ENCODE peak calls at places on chromosomes 3 and 15, in nine cellular contexts. V is endothelial cell, K is heart left ventricle, R is WTC11, E is psoas muscle, U is bronchial epithelial cell, O is coronary artery, Y is foreskin fibroblast, B is kidney epithelial cell. D is an unnamed sample.

GRCh38 chr3:177554900-177555759 is 357.8 kb upstream of the TBL1XR1 start:
- DNase-seq in B (peak), E (no peak), K (no peak), Y (peak), V (no peak), U (peak), R (no peak), O (no peak), D (no peak)

GRCh38 chr3:183692436-183692835 is 5.2 kb upstream of the YEATS2 start:
- DNase-seq in O (no peak), V (no peak), U (no peak), Y (no peak), R (no peak), K (no peak), E (no peak), B (no peak), D (no peak)

GRCh38 chr15:76293361-76293760 is 17.9 kb downstream of the ETFA start:
- DNase-seq in R (no peak), B (no peak), V (no peak), Y (no peak), U (peak), E (no peak), K (no peak), O (no peak), D (no peak)

GRCh38 chr15:70526221-70526973 is 237.0 kb downstream of the UACA start:
- DNase-seq in E (peak), U (peak), V (no peak), R (no peak), B (no peak), K (no peak), Y (peak), O (peak), D (no peak)

GRCh38 chr3:9399746-9400145 is 2.3 kb downstream of the SETD5 start:
- DNase-seq in E (peak), O (peak), Y (peak), U (peak), B (peak), V (peak), R (peak), K (peak), D (peak)

GRCh38 chr15:57323806-57324589 is 52.3 kb upstream of the CGNL1 start:
- DNase-seq in U (peak), K (no peak), R (no peak), Y (peak), V (no peak), O (no peak), B (peak), E (no peak), D (peak)

GRCh38 chr3:14410501-14411165 is 8.2 kb downstream of the SLC6A6 start:
- DNase-seq in O (no peak), Y (peak), K (no peak), V (no peak), E (peak), R (no peak), U (peak), B (peak), D (no peak)

GRCh38 chr3:143139786-143140185 is 20.2 kb downstream of the CHST2 start:
- DNase-seq in B (no peak), R (no peak), K (peak), V (no peak), U (peak), E (peak), O (no peak), Y (peak), D (no peak)

GRCh38 chr3:126773783-126774182 is 69.7 kb downstream of the CHCHD6 start:
- DNase-seq in K (no peak), V (no peak), E (no peak), B (no peak), U (peak), R (no peak), O (no peak), Y (no peak), D (no peak)

GRCh38 chr15:40942337-40942854 is 10.9 kb upstream of the CHAC1 start:
- DNase-seq in V (no peak), K (no peak), B (no peak), O (no peak), Y (no peak), R (no peak), E (no peak), U (no peak), D (no peak)

GRCh38 chr15:73403171-73403570 is 34.4 kb upstream of the HCN4 start:
- DNase-seq in R (no peak), U (peak), V (no peak), K (no peak), E (no peak), Y (no peak), B (no peak), O (no peak), D (no peak)

GRCh38 chr3:134077649-134078081 is 47.9 kb upstream of the SLCO2A1 start:
- DNase-seq in Y (no peak), V (no peak), K (no peak), O (peak), B (no peak), U (no peak), R (no peak), E (no peak), D (peak)

GRCh38 chr3:43858052-43858701 is 167.4 kb downstream of the ABHD5 start:
- DNase-seq in E (no peak), K (no peak), R (peak), Y (no peak), U (no peak), O (no peak), B (no peak), V (no peak), D (no peak)

GRCh38 chr3:119660474-119661150 is at the start of gene POPDC2:
- DNase-seq in O (no peak), R (no peak), K (peak), V (no peak), E (no peak), Y (peak), U (no peak), B (no peak), D (no peak)

GRCh38 chr3:169846458-169847193 is 23.1 kb downstream of the LRRC31 start:
- DNase-seq in O (no peak), R (no peak), B (peak), V (no peak), K (no peak), Y (peak), E (no peak), U (peak), D (no peak)

GRCh38 chr3:126676919-126677705 is 22.2 kb upstream of the TXNRD3 start:
- DNase-seq in Y (peak), U (peak), E (no peak), V (no peak), O (no peak), K (no peak), B (no peak), R (no peak), D (no peak)

GRCh38 chr3:51620543-51620942 is 50.5 kb upstream of the TEX264 start:
- DNase-seq in U (peak), V (no peak), O (no peak), K (no peak), R (no peak), B (no peak), E (no peak), Y (peak), D (no peak)

GRCh38 chr15:35078221-35078915 is 6.7 kb downstream of the NANOGP8 start:
- DNase-seq in E (no peak), U (peak), R (peak), Y (peak), O (no peak), K (no peak), V (peak), B (peak), D (peak)

GRCh38 chr3:48428863-48429415 is 947 bp downstream of the PLXNB1 start:
- DNase-seq in Y (peak), R (peak), K (peak), U (no peak), V (peak), E (peak), O (no peak), B (no peak), D (peak)

GRCh38 chr15:35439291-35439690 is 106.7 kb downstream of the DPH6 start:
- DNase-seq in Y (peak), K (no peak), O (no peak), E (no peak), B (no peak), U (peak), R (no peak), V (no peak), D (no peak)

GRCh38 chr15:36507458-36507857 is 72.0 kb upstream of the CDIN1 start:
- DNase-seq in E (no peak), K (no peak), O (no peak), Y (no peak), R (no peak), B (no peak), U (no peak), V (no peak), D (no peak)

GRCh38 chr3:138729279-138729678 is 105.4 kb downstream of the PIK3CB start:
- DNase-seq in B (no peak), K (no peak), O (no peak), V (no peak), Y (no peak), U (no peak), R (no peak), E (no peak), D (no peak)

GRCh38 chr3:8416965-8417364 is 84.7 kb upstream of the LMCD1 start:
- DNase-seq in B (no peak), O (no peak), K (no peak), V (no peak), E (peak), R (peak), Y (peak), U (peak), D (no peak)

GRCh38 chr15:70672081-70672480 is 91.3 kb downstream of the UACA start:
- DNase-seq in E (no peak), O (no peak), U (no peak), V (no peak), K (no peak), Y (no peak), R (no peak), B (no peak), D (no peak)

GRCh38 chr3:151213881-151214280 is 10.9 kb upstream of the GPR171 start:
- DNase-seq in E (no peak), O (no peak), R (no peak), V (no peak), U (no peak), B (no peak), Y (peak), K (no peak), D (no peak)

GRCh38 chr3:170633573-170633972 is 47.7 kb upstream of the SLC7A14 start:
- DNase-seq in Y (no peak), K (no peak), B (no peak), U (no peak), O (no peak), R (no peak), V (no peak), E (no peak), D (no peak)

GRCh38 chr15:23546158-23546557 is 19.3 kb upstream of the MKRN3 start:
- DNase-seq in Y (no peak), U (no peak), B (no peak), R (no peak), E (no peak), K (no peak), V (no peak), O (no peak), D (no peak)

GRCh38 chr3:85316252-85316651 is 357.5 kb downstream of the CADM2 start:
- DNase-seq in Y (no peak), R (no peak), K (no peak), O (no peak), V (no peak), B (no peak), E (no peak), U (no peak), D (no peak)

GRCh38 chr3:117463276-117463675 is 753.7 kb downstream of the TUSC7 start:
- DNase-seq in B (no peak), Y (peak), U (no peak), O (no peak), K (no peak), E (no peak), V (no peak), R (no peak), D (no peak)

DNA sequence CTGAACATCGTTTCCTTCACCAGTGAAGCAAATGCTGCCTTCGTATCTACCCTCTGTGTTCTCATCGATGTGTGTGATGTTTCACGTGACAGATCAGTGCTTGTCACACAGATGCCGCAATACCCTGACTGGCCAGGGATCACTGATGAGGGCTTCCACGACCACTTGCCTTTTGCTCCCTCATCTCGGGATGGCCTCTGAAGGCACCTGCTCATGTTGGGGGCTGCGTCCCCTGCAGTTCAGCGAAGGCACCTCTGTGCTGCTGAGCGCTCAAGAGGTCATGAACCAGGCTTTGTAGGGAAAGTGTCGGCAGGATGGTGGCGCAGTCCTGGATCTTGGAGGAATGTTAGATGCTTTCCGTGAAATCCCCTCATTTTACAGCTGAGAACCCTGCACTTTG is 79.2 kb upstream of the KLF13 start:
- DNase-seq in K (no peak), O (no peak), Y (no peak), R (no peak), U (no peak), B (no peak), V (no peak), E (no peak), D (no peak)
- TF ChIP-seq CTCF in K (no peak), O (no peak), Y (no peak), R (no peak), U (no peak), B (no peak), V (no peak), E (no peak), D (no peak)

GRCh38 chr3:16884084-16884747 is 539 bp upstream of the PLCL2 start:
- DNase-seq in U (no peak), K (peak), E (peak), V (peak), Y (peak), B (no peak), O (peak), R (peak), D (peak)
- TF ChIP-seq CTCF in U (peak), K (peak), E (peak), V (peak), Y (peak), B (peak), O (no peak), R (peak), D (peak)

GRCh38 chr3:13282986-13283876 is 136.9 kb downstream of the NUP210 start:
- DNase-seq in O (no peak), Y (peak), R (peak), E (no peak), B (no peak), V (peak), U (no peak), K (no peak), D (peak)
- TF ChIP-seq CTCF in O (no peak), Y (no peak), R (no peak), E (peak), B (peak), V (peak), U (peak), K (peak), D (peak)

GRCh38 chr3:42503957-42504333 is 1.5 kb downstream of the VIPR1 start:
- DNase-seq in O (peak), R (no peak), B (no peak), V (no peak), Y (no peak), U (no peak), E (no peak), K (no peak), D (peak)

GRCh38 chr3:42505849-42506410 is 3.5 kb downstream of the VIPR1 start:
- DNase-seq in B (no peak), V (no peak), R (peak), K (no peak), E (no peak), O (peak), U (no peak), Y (no peak), D (peak)

GRCh38 chr3:42505203-42505848 is 2.9 kb downstream of the VIPR1 start:
- DNase-seq in R (no peak), O (peak), Y (no peak), U (no peak), B (no peak), V (no peak), E (no peak), K (no peak), D (peak)

GRCh38 chr3:42503251-42503924 is 945 bp downstream of the VIPR1 start:
- DNase-seq in U (no peak), E (no peak), R (no peak), K (peak), Y (no peak), V (no peak), B (no peak), O (no peak), D (peak)

GRCh38 chr3:42504334-42505202 is 2.1 kb downstream of the VIPR1 start:
- DNase-seq in K (peak), V (no peak), B (no peak), E (no peak), R (no peak), Y (no peak), U (no peak), O (peak), D (no peak)
- TF ChIP-seq CTCF in K (no peak), V (no peak), B (no peak), E (no peak), R (no peak), Y (no peak), U (no peak), O (no peak), D (no peak)

GRCh38 chr3:13229291-13229949 is 156.2 kb upstream of the IQSEC1 start:
- DNase-seq in Y (no peak), E (no peak), V (no peak), O (no peak), R (peak), U (peak), B (no peak), K (no peak), D (no peak)
- TF ChIP-seq CTCF in Y (peak), E (no peak), V (no peak), O (no peak), R (peak), U (peak), B (peak), K (peak), D (no peak)

GRCh38 chr3:172042136-172042535 is 2.8 kb downstream of the FNDC3B start:
- DNase-seq in U (no peak), R (no peak), O (no peak), E (no peak), B (no peak), K (no peak), V (no peak), Y (no peak), D (no peak)

GRCh38 chr3:172040976-172041963 is 1.9 kb downstream of the FNDC3B start:
- DNase-seq in Y (peak), O (no peak), U (peak), B (no peak), R (peak), V (no peak), K (no peak), E (no peak), D (peak)

GRCh38 chr3:172038823-172039222 is 555 bp upstream of the FNDC3B start:
- DNase-seq in Y (peak), U (no peak), O (no peak), R (no peak), V (no peak), K (no peak), B (no peak), E (no peak), D (no peak)

GRCh38 chr3:172039352-172040077 is at the start of gene FNDC3B:
- DNase-seq in Y (peak), U (peak), B (peak), O (peak), R (peak), K (peak), V (peak), E (peak), D (peak)

GRCh38 chr3:172040078-172040975 is 949 bp downstream of the FNDC3B start:
- DNase-seq in E (peak), K (peak), O (peak), Y (peak), B (no peak), R (peak), V (peak), U (peak), D (peak)
- TF ChIP-seq CTCF in E (peak), K (no peak), O (no peak), Y (peak), B (peak), R (no peak), V (no peak), U (peak), D (no peak)

D was measured in testis.